ENCODE peak calls at places on chromosomes 2 and 18, in seven cellular contexts. U is mesendoderm; P is activated effector memory CD4-positive, alpha-beta T cell treated with anti-CD3 and anti-CD28 coated beads, Interleukin-2, amount 50 U/mL, for 16 hours; S is endothelial cell; D is psoas muscle; N is astrocyte of the spinal cord; X is stimulated activated CD8-positive, alpha-beta memory T cell treated with anti-CD3 and anti-CD28 coated beads, Interleukin-7, amount 100 ng/mL, for 4 hours. L is an unnamed sample.

GRCh38 chr2:161990741-161991140 is 83.3 kb downstream of the DPP4 start:
- DNase-seq in S (no peak), X (no peak), P (no peak), N (peak), D (no peak), U (peak), L (peak)

GRCh38 chr2:75464348-75464946 is 96.3 kb downstream of the EVA1A start:
- DNase-seq in U (peak), S (no peak), X (no peak), D (no peak), P (no peak), N (peak), L (peak)

GRCh38 chr2:112646102-112646719 is 472 bp downstream of the SLC20A1 start:
- DNase-seq in P (no peak), N (no peak), U (no peak), S (no peak), X (no peak), D (peak), L (no peak)

GRCh38 chr18:30765247-30765646 is 277.3 kb downstream of the DSC3 start:
- DNase-seq in U (no peak), X (no peak), S (no peak), D (no peak), N (no peak), P (no peak), L (no peak)

GRCh38 chr2:26590960-26591618 is 50.1 kb downstream of the CIB4 start:
- DNase-seq in D (no peak), S (no peak), P (peak), N (no peak), U (no peak), X (no peak), L (no peak)

GRCh38 chr18:53380063-53380639 is 844.3 kb downstream of the MBD2 start:
- DNase-seq in X (no peak), U (peak), S (peak), P (no peak), D (no peak), N (peak), L (peak)

GRCh38 chr2:157746234-157746950 is 117.7 kb upstream of the ACVR1C start:
- DNase-seq in X (no peak), N (peak), S (no peak), P (no peak), U (peak), D (no peak), L (peak)

GRCh38 chr2:127623388-127624320 is 22.3 kb upstream of the GPR17 start:
- DNase-seq in S (no peak), X (no peak), U (no peak), P (peak), D (no peak), N (peak), L (peak)

GRCh38 chr2:223051580-223052375 is at the start of gene KCNE4:
- DNase-seq in S (no peak), P (no peak), X (no peak), D (peak), N (peak), U (no peak), L (no peak)

GRCh38 chr2:196259507-196260481 is 88.4 kb upstream of the STK17B start:
- DNase-seq in N (peak), U (peak), S (no peak), X (peak), D (no peak), P (peak), L (peak)

GRCh38 chr2:191927991-191928390 is 81.1 kb upstream of the CAVIN2 start:
- DNase-seq in U (no peak), N (peak), X (no peak), P (no peak), D (no peak), S (no peak), L (peak)

GRCh38 chr2:241702155-241702404 is 241 bp downstream of the ING5 start:
- DNase-seq in N (peak), U (no peak), X (peak), P (peak), S (peak), D (no peak), L (peak)

GRCh38 chr2:162215162-162215561 is 28.1 kb downstream of the FAP start:
- DNase-seq in S (no peak), P (no peak), D (no peak), X (no peak), U (no peak), N (no peak), L (no peak)

GRCh38 chr18:25726278-25726677 is 364.1 kb downstream of the SS18 start:
- DNase-seq in X (no peak), P (no peak), U (peak), D (no peak), N (peak), S (peak), L (peak)

GRCh38 chr2:246489-247145 is 17.2 kb downstream of the SH3YL1 start:
- DNase-seq in U (peak), P (no peak), D (no peak), N (peak), S (peak), X (no peak), L (peak)

GRCh38 chr2:172328103-172328835 is 99.1 kb upstream of the ITGA6 start:
- DNase-seq in X (no peak), P (no peak), U (no peak), S (no peak), D (no peak), N (peak), L (no peak)

GRCh38 chr2:8625399-8626283 is 56.2 kb upstream of the ID2 start:
- DNase-seq in S (no peak), D (no peak), N (no peak), X (no peak), U (no peak), P (no peak), L (no peak)

GRCh38 chr2:12715258-12715865 is 1.4 kb upstream of the TRIB2 start:
- DNase-seq in P (no peak), X (no peak), S (no peak), N (no peak), D (no peak), U (peak), L (no peak)

GRCh38 chr2:25561136-25561850 is 112.1 kb downstream of the DTNB start:
- DNase-seq in U (no peak), S (no peak), P (no peak), D (no peak), N (no peak), X (no peak), L (no peak)

GRCh38 chr2:85886141-85886540 is 2.6 kb downstream of the ST3GAL5 start:
- DNase-seq in D (no peak), U (no peak), S (no peak), P (no peak), X (no peak), N (no peak), L (no peak)

GRCh38 chr2:208373460-208374089 is 33.0 kb upstream of the PTH2R start:
- DNase-seq in U (peak), S (peak), X (no peak), D (no peak), N (peak), P (no peak), L (peak)

GRCh38 chr2:217085543-217085942 is 225.7 kb upstream of the TNP1 start:
- DNase-seq in X (no peak), P (no peak), N (peak), S (no peak), U (no peak), D (no peak), L (no peak)

GRCh38 chr2:182666674-182667320 is 49.3 kb upstream of the DNAJC10 start:
- DNase-seq in N (peak), P (no peak), U (peak), D (no peak), X (no peak), S (no peak), L (peak)

GRCh38 chr18:49857708-49858107 is 44.4 kb upstream of the ACAA2 start:
- DNase-seq in X (no peak), S (no peak), D (no peak), U (peak), P (no peak), N (no peak), L (no peak)

GRCh38 chr2:201466050-201466660 is 14.6 kb downstream of the STRADB start:
- DNase-seq in D (no peak), U (no peak), S (no peak), P (no peak), N (peak), X (no peak), L (peak)

GRCh38 chr2:239263937-239264837 is 136.6 kb downstream of the HDAC4 start:
- DNase-seq in P (peak), X (no peak), N (peak), S (no peak), D (peak), U (no peak), L (no peak)

GRCh38 chr2:70161069-70161534 is 29.7 kb downstream of the C2orf42 start:
- DNase-seq in U (no peak), S (no peak), N (no peak), P (no peak), D (no peak), X (no peak), L (peak)

GRCh38 chr2:197198890-197199289 is 111.7 kb downstream of the ANKRD44 start:
- DNase-seq in P (peak), X (peak), N (no peak), D (peak), U (no peak), S (no peak), L (no peak)

GRCh38 chr18:70046207-70046606 is 98.5 kb upstream of the CD226 start:
- DNase-seq in X (no peak), P (no peak), S (no peak), U (no peak), N (no peak), D (no peak), L (peak)

GRCh38 chr2:38076710-38077430 is 919 bp upstream of the CYP1B1 start:
- DNase-seq in D (peak), X (no peak), U (peak), N (peak), P (peak), S (peak), L (peak)

GRCh38 chr18:70672581-70672980 is 383.7 kb downstream of the SOCS6 start:
- DNase-seq in U (no peak), D (no peak), S (no peak), X (no peak), P (no peak), N (no peak), L (no peak)

GRCh38 chr2:150878347-150878746 is 383.3 kb downstream of the RBM43 start:
- DNase-seq in P (no peak), X (no peak), N (peak), D (no peak), U (no peak), S (no peak), L (no peak)

GRCh38 chr18:11454021-11454420 is 155.4 kb upstream of the SLC35G4 start:
- DNase-seq in N (no peak), S (no peak), D (no peak), P (no peak), U (no peak), X (no peak), L (no peak)

L was measured in astrocyte of the hippocampus.